ENCODE peak calls at places on chromosomes 7 and 10, in six cellular contexts. K is glutamatergic neuron; E is foreskin fibroblast; U is HEK293T; J is GM13976; X is stimulated activated CD4-positive, alpha-beta T cell treated with anti-CD3 and anti-CD28 coated beads, Interleukin-15, amount 100 ng/mL, for 1 hour. C is an unnamed sample.

GRCh38 chr7:33243319-33243881 is 114.0 kb downstream of the BBS9 start:
- DNase-seq in K (no peak), E (peak), U (peak), J (peak), X (no peak), C (no peak)

GRCh38 chr10:48817141-48817540 is 122.5 kb downstream of the LRRC18 start:
- DNase-seq in K (no peak), E (no peak), U (no peak), J (no peak), X (no peak), C (no peak)

GRCh38 chr10:7950981-7951847 is 103.3 kb upstream of the GATA3 start:
- DNase-seq in K (no peak), E (peak), U (no peak), J (no peak), X (no peak), C (no peak)

GRCh38 chr7:44293561-44294324 is 31.7 kb downstream of the CAMK2B start:
- DNase-seq in K (no peak), E (no peak), U (no peak), J (no peak), X (no peak), C (peak)

GRCh38 chr10:58336242-58336641 is 1.4 kb downstream of the UBE2D1 start:
- DNase-seq in K (no peak), E (no peak), U (no peak), J (no peak), X (no peak), C (no peak)

GRCh38 chr7:115037128-115037802 is 115.4 kb downstream of the MDFIC start:
- DNase-seq in K (no peak), E (no peak), U (no peak), J (no peak), X (no peak), C (no peak)

GRCh38 chr10:104260775-104261115 is 6.1 kb downstream of the GSTO1 start:
- DNase-seq in K (no peak), E (peak), U (no peak), J (no peak), X (no peak), C (no peak)

GRCh38 chr7:151614019-151614418 is 94.3 kb upstream of the RHEB start:
- DNase-seq in K (no peak), E (no peak), U (no peak), J (no peak), X (no peak), C (no peak)

GRCh38 chr7:151550601-151551286 is 31.0 kb upstream of the RHEB start:
- DNase-seq in K (no peak), E (peak), U (no peak), J (no peak), X (no peak), C (no peak)

GRCh38 chr7:100022621-100023020 is 7.2 kb downstream of the ZKSCAN1 start:
- DNase-seq in K (no peak), E (no peak), U (no peak), J (no peak), X (no peak), C (no peak)